ENCODE peak calls at places on chromosomes 6 and 20, in four cellular contexts. Q is mammary epithelial cell; J is stimulated activated CD8-positive, alpha-beta memory T cell treated with anti-CD3 and anti-CD28 coated beads, Interleukin-4, amount 100 ng/mL, for 24 hours; O is GM12865. F is an unnamed sample.

GRCh38 chr20:45157977-45158376 is 16.7 kb upstream of the PI3 start:
- DNase-seq in Q (peak), J (no peak), O (no peak), F (no peak)

GRCh38 chr20:19498756-19499155 is 259.3 kb upstream of the RIN2 start:
- DNase-seq in Q (no peak), J (no peak), O (no peak), F (no peak)

GRCh38 chr20:7348253-7348652 is 580.8 kb downstream of the BMP2 start:
- DNase-seq in Q (peak), J (no peak), O (no peak), F (no peak)

GRCh38 chr20:22586645-22587310 is 2.4 kb upstream of the FOXA2 start:
- DNase-seq in Q (no peak), J (no peak), O (peak), F (peak)

GRCh38 chr6:128319946-128320345 is 200.5 kb downstream of the PTPRK start:
- DNase-seq in Q (no peak), J (no peak), O (no peak), F (no peak)

GRCh38 chr6:56246544-56246940 is 838 bp downstream of the COL21A1 start:
- DNase-seq in Q (no peak), J (no peak), O (no peak), F (no peak)

GRCh38 chr6:64104051-64104450 is 468.4 kb downstream of the PHF3 start:
- DNase-seq in Q (no peak), J (no peak), O (no peak), F (no peak)

GRCh38 chr6:28794175-28795002 is 129.4 kb downstream of the TRIM27 start:
- DNase-seq in Q (peak), J (no peak), O (peak), F (peak)

GRCh38 chr6:352896-353470 is 38.6 kb upstream of the IRF4 start:
- DNase-seq in Q (no peak), J (no peak), O (no peak), F (peak)

GRCh38 chr20:18133962-18134361 is 3.7 kb upstream of the KAT14 start:
- DNase-seq in Q (peak), J (no peak), O (no peak), F (no peak)

GRCh38 chr6:166862287-166862977 is 93.9 kb downstream of the RNASET2 start:
- DNase-seq in Q (no peak), J (no peak), O (peak), F (no peak)

GRCh38 chr6:53264915-53265615 is 83.7 kb downstream of the ELOVL5 start:
- DNase-seq in Q (no peak), J (no peak), O (no peak), F (no peak)

GRCh38 chr6:56752534-56752933 is 109.8 kb upstream of the DST start:
- DNase-seq in Q (no peak), J (no peak), O (no peak), F (no peak)

GRCh38 chr6:149264629-149265028 is 52.9 kb upstream of the TAB2 start:
- DNase-seq in Q (no peak), J (no peak), O (no peak), F (no peak)

GRCh38 chr6:43491750-43492661 is 14.6 kb downstream of the TJAP1 start:
- DNase-seq in Q (peak), J (no peak), O (no peak), F (no peak)

GRCh38 chr20:35091808-35092523 is 641 bp downstream of the TRPC4AP start:
- DNase-seq in Q (no peak), J (no peak), O (peak), F (peak)

GRCh38 chr6:21053612-21054011 is 519.4 kb downstream of the CDKAL1 start:
- DNase-seq in Q (peak), J (no peak), O (no peak), F (peak)

GRCh38 chr6:19311786-19312185 is 525.4 kb upstream of the ID4 start:
- DNase-seq in Q (no peak), J (no peak), O (no peak), F (no peak)

GRCh38 chr20:55684578-55684977 is 320.7 kb downstream of the CBLN4 start:
- DNase-seq in Q (no peak), J (no peak), O (no peak), F (no peak)

GRCh38 chr6:10297825-10298224 is 117.0 kb downstream of the TFAP2A start:
- DNase-seq in Q (no peak), J (no peak), O (no peak), F (peak)

GRCh38 chr6:118896339-118897136 is 2.6 kb downstream of the ASF1A start:
- DNase-seq in Q (peak), J (no peak), O (peak), F (peak)

GRCh38 chr20:4136078-4136966 is 121.0 kb upstream of the RNF24 start:
- DNase-seq in Q (no peak), J (no peak), O (no peak), F (no peak)

GRCh38 chr20:64106981-64107735 is at the start of gene NPBWR2:
- DNase-seq in Q (no peak), J (no peak), O (no peak), F (peak)

GRCh38 chr20:57627972-57628650 is 7.9 kb upstream of the ZBP1 start:
- DNase-seq in Q (no peak), J (no peak), O (peak), F (peak)

GRCh38 chr6:47787620-47788497 is 6.0 kb downstream of the OPN5 start:
- DNase-seq in Q (peak), J (peak), O (peak), F (peak)

GRCh38 chr20:37545516-37545915 is 17.8 kb upstream of the BLCAP start:
- DNase-seq in Q (no peak), J (no peak), O (no peak), F (no peak)

GRCh38 chr6:39876826-39877225 is 57.4 kb downstream of the MOCS1 start:
- DNase-seq in Q (no peak), J (no peak), O (no peak), F (no peak)

GRCh38 chr6:21597706-21598273 is 4.2 kb downstream of the SOX4 start:
- DNase-seq in Q (peak), J (no peak), O (peak), F (no peak)

GRCh38 chr6:45969883-45970282 is 45.8 kb downstream of the CLIC5 start:
- DNase-seq in Q (no peak), J (no peak), O (no peak), F (no peak)

GRCh38 chr6:129267028-129267427 is 384.1 kb downstream of the LAMA2 start:
- DNase-seq in Q (no peak), J (no peak), O (no peak), F (no peak)

GRCh38 chr6:164859791-164860190 is 449.6 kb downstream of the C6orf118 start:
- DNase-seq in Q (no peak), J (no peak), O (no peak), F (no peak)

GRCh38 chr6:119145111-119145510 is 66.6 kb upstream of the FAM184A start:
- DNase-seq in Q (no peak), J (no peak), O (no peak), F (peak)

GRCh38 chr20:57742506-57743180 is 32.8 kb upstream of the PMEPA1 start:
- DNase-seq in Q (no peak), J (no peak), O (no peak), F (no peak)

GRCh38 chr6:73722318-73723060 is 26.5 kb downstream of the CD109 start:
- DNase-seq in Q (peak), J (no peak), O (peak), F (no peak)

GRCh38 chr6:166058064-166058739 is 109.4 kb downstream of the TBXT start:
- DNase-seq in Q (no peak), J (no peak), O (no peak), F (no peak)

F was measured in NB4.